ENCODE peak calls at places on chromosome 14, in ten cellular contexts. L is upper lobe of right lung; P is AG04450; S is psoas muscle; X is ascending aorta; G is left lung; I is IMR-90; O is esophagus muscularis mucosa; E is effector memory CD4-positive, alpha-beta T cell; H is SK-N-SH. U is an unnamed sample.

GRCh38 chr14:46550836-46551235 is 100.7 kb downstream of the RPL10L start:
- DNase-seq in L (no peak), P (no peak), S (no peak), X (no peak), G (peak; percentile 6), I (no peak), O (no peak), E (no peak), H (no peak), U (no peak)

GRCh38 chr14:79510659-79511058 is 700.6 kb downstream of the DIO2 start:
- DNase-seq in L (no peak), P (peak; percentile 6), S (no peak), X (peak; percentile 62), G (no peak), I (peak; percentile 65), O (no peak), E (no peak), H (no peak), U (no peak)

GRCh38 chr14:30541318-30541717 is 17.6 kb upstream of the G2E3 start:
- DNase-seq in L (no peak), P (no peak), S (no peak), X (no peak), G (no peak), I (no peak), O (no peak), E (no peak), H (no peak), U (no peak)

GRCh38 chr14:74223016-74223415 is 16.2 kb upstream of the VSX2 start:
- DNase-seq in L (peak; percentile 26), P (no peak), S (no peak), X (no peak), G (no peak), I (no peak), O (no peak), E (no peak), H (no peak), U (no peak)

GRCh38 chr14:23259412-23259811 is 21.7 kb downstream of the RNF212B start:
- DNase-seq in L (no peak), P (no peak), S (no peak), X (no peak), G (no peak), I (no peak), O (no peak), E (no peak), H (no peak), U (no peak)

GRCh38 chr14:81516941-81517797 is 16.5 kb downstream of the SEL1L start:
- DNase-seq in L (no peak), P (peak; percentile 54), S (no peak), X (no peak), G (no peak), I (peak; percentile 76), O (no peak), E (no peak), H (no peak), U (no peak)

GRCh38 chr14:77885363-77885762 is 85.5 kb downstream of the ADCK1 start:
- DNase-seq in L (no peak), P (no peak), S (peak; percentile 13), X (no peak), G (no peak), I (no peak), O (no peak), E (no peak), H (no peak), U (no peak)

GRCh38 chr14:20973501-20973900 is 16.3 kb upstream of the METTL17 start:
- DNase-seq in L (no peak), P (no peak), S (no peak), X (no peak), G (no peak), I (no peak), O (no peak), E (no peak), H (no peak), U (no peak)

GRCh38 chr14:71193663-71194062 is 286.4 kb downstream of the PCNX1 start:
- DNase-seq in L (no peak), P (no peak), S (no peak), X (no peak), G (no peak), I (no peak), O (no peak), E (no peak), H (no peak), U (no peak)

GRCh38 chr14:30389134-30389900 is 169.6 kb upstream of the G2E3 start:
- DNase-seq in L (no peak), P (no peak), S (no peak), X (peak; percentile 64), G (no peak), I (no peak), O (no peak), E (no peak), H (no peak), U (no peak)

GRCh38 chr14:96216627-96217026 is 12.0 kb downstream of the BDKRB2 start:
- DNase-seq in L (no peak), P (no peak), S (no peak), X (no peak), G (no peak), I (no peak), O (no peak), E (no peak), H (no peak), U (no peak)

GRCh38 chr14:63877594-63877993 is 24.8 kb downstream of the SYNE2 start:
- DNase-seq in L (no peak), P (no peak), S (no peak), X (no peak), G (no peak), I (no peak), O (no peak), E (no peak), H (no peak), U (no peak)

DNA sequence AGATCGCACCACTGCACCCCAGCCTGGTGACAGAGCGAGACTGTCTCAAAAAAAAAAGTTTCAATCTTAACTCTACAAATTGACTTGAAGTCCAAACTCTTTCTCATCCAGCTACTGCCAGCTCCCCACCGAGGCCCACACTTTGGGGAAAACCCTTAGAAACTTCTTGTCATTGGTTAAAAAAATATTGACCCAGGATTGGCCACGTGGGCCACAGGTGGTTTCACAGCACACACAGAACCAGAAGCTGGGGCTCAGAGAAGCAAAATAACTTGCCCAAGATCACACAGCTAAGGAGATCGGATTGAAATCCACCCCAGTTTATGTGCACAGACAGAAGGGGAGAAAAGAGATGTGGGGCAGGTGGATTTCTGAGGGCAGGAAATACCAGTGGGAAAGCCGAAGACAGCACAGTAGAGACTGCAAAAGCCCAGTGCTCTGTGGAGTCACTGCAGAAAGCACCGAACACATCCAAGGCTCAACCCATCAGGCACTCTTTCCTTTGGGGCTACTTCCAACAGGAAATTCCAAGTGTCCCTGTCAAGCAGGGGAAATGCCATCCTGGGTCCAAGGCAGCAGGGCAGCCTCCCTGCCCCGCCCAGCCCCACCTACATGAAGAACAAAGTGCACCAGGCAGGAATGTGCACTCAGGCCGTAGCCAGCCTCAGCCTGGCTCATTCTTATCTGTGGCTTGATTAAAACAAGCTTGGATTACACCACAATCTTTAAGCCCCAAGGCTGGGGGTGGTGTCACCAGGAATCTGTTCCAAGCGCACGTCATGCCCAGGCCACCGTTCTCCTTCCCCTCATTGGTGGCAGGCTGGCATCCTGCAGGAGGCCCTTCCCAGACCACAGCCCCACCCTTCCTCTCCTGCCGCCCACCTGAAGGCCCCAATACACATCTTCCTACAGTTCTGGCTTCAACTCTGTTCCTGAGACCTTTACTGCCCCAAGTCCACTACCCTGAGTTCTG is 72.5 kb downstream of the ITPK1 start:
- DNase-seq in L (peak; percentile 91), P (no peak), S (no peak), X (peak; percentile 91), G (peak; percentile 87), I (peak; percentile 63), O (no peak), E (no peak), H (peak; percentile 81), U (no peak)
- H3K4me3 ChIP-seq in L (no peak overlapping the region), P (no peak overlapping the region), S (no peak overlapping the region), X (no peak overlapping the region), G (no peak overlapping the region), I (no peak overlapping the region), O (no peak overlapping the region), E (no peak overlapping the region), H (no peak overlapping the region), U (no peak overlapping the region)

DNA sequence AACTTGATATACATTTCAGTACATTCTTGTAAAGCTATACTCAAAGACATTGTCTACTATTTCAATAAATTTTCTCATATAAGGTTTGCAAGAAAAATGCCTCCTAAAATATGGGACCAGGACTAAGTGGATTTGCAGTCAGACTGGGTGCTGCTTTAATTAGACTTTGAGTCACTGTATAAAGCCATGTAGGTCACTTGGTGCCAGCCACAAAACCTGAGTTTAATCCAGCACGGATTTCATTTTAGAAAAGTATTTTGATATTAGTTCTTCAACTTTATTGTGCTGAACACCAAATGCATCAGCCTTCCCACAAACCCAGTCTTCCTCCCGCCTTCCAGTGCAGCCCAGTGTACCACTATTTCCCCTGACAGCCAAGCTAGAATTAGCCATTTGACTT is 9.9 kb upstream of the NID2 start:
- DNase-seq in L (no peak), P (no peak), S (no peak), X (no peak), G (no peak), I (no peak), O (peak; percentile 77), E (no peak), H (no peak), U (no peak)
- H3K27ac ChIP-seq in L (no peak overlapping the region), P (no peak overlapping the region), S (no peak overlapping the region), X (no peak overlapping the region), G (no peak overlapping the region), I (peak overlapping the region; percentile 98), O (no peak overlapping the region), E (no peak overlapping the region), H (no peak overlapping the region), U (no peak overlapping the region)

DNA sequence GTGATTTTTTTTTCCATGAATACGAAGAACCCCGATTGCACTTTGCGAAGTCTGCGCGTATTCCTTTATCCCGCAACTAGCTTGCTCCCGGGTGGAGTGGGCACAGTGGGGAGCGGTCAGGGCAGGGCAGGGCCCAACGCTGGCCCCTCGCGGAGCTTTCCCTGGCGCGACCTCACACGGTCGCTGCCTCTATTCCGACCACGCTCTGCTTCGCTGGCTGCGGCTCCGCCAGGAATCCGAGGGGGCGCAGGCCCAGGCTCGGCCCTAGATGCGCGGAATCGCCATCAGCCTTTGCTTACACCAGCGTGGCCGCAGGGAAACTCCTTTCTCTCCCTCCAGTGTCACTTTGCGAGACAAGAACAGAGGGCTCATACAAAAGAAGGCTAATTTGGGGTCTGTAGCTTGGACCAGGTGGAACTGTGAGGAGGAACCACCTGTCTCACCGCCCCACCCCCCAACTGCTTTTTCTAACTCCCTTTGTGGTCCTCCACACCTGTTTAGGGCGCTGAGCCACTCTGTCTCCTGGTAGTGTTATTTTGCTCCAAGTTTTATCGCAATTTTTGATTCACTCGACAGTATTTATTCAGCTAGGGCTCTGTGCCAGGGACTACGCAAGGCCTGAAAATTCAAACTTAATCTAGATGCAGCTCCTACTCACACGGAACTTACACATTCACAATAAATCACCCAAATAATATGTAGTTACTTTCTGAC is 3.1 kb upstream of the NKX2-1 start:
- DNase-seq in L (no peak), P (no peak), S (no peak), X (no peak), G (peak; percentile 66), I (no peak), O (peak; percentile 80), E (no peak), H (no peak), U (no peak)
- H3K9me3 ChIP-seq in L (no peaks in the 10 kb centered on the region), P (peaks cover 10% of the 10 kb centered on the region), S (no peaks in the 10 kb centered on the region), X (no peaks in the 10 kb centered on the region), G (no peaks in the 10 kb centered on the region), I (peaks cover 12% of the 10 kb centered on the region), O (no peaks in the 10 kb centered on the region), E (no peaks in the 10 kb centered on the region), H (no peaks in the 10 kb centered on the region), U (no peaks in the 10 kb centered on the region)

DNA sequence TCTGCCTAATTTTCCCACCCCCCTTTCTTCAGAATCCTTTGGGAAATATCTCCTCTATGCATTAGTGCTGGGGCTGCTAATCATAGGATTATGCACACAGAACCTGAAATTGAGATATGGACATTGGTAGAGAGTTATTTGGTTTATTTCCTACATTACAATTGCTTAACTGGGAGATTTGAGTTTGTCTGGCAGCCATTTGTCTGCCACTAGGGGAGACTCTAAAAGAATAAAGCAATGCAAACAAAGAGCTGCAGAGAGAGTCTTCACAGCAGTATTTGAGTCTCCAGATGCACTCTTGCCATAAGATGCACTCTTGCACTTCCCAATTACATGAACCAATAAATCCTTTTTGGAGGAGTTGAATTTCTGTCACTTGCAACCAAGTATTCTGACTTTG is 12.0 kb upstream of the PCNX4 start:
- DNase-seq in L (no peak), P (no peak), S (no peak), X (no peak), G (no peak), I (no peak), O (no peak), E (no peak), H (no peak), U (no peak)
- H3K4me3 ChIP-seq in L (no peak overlapping the region), P (no peak overlapping the region), S (no peak overlapping the region), X (no peak overlapping the region), G (no peak overlapping the region), I (no peak overlapping the region), O (no peak overlapping the region), E (no peak overlapping the region), H (no peak overlapping the region), U (no peak overlapping the region)

U was measured in CD8-positive, alpha-beta memory T cell.